ENCODE peak calls at places on chromosomes 6 and 20, in four cellular contexts. P, F, D and V are unnamed samples.
A peak's percentile ranks its signal among the peaks of the same experiment; 100 is the strongest.

GRCh38 chr6:23348185-23348584 is 777.8 kb upstream of the NRSN1 start:
- DNase-seq in D (no peak), P (no peak), F (no peak), V (no peak)

GRCh38 chr20:59723108-59723500 is 118.8 kb downstream of the PHACTR3 start:
- DNase-seq in F (no peak), D (no peak), P (no peak), V (no peak)

GRCh38 chr6:149077208-149077607 is 240.3 kb upstream of the TAB2 start:
- DNase-seq in D (no peak), P (no peak), F (no peak), V (peak; percentile 26)

GRCh38 chr6:90428514-90428913 is 131.9 kb upstream of the BACH2 start:
- DNase-seq in D (no peak), P (no peak), F (no peak), V (no peak)

GRCh38 chr6:129287778-129288177 is 404.8 kb downstream of the LAMA2 start:
- DNase-seq in P (no peak), F (no peak), D (no peak), V (no peak)

GRCh38 chr6:109363753-109364152 is 18.5 kb downstream of the CD164 start:
- DNase-seq in P (no peak), F (no peak), D (no peak), V (no peak)

GRCh38 chr6:169398342-169399105 is 144.9 kb upstream of the THBS2 start:
- DNase-seq in P (no peak), F (no peak), D (no peak), V (peak; percentile 70)

GRCh38 chr20:38060536-38060935 is 27.0 kb downstream of the RPRD1B start:
- DNase-seq in F (no peak), D (no peak), P (no peak), V (peak; percentile 27)

GRCh38 chr6:73798592-73798991 is 102.6 kb downstream of the CD109 start:
- DNase-seq in P (no peak), D (peak; percentile 41), F (no peak), V (peak; percentile 98)

GRCh38 chr6:28489366-28490190 is 26.0 kb downstream of the GPX6 start:
- DNase-seq in P (peak; percentile 92), D (no peak), F (no peak), V (peak; percentile 84)

GRCh38 chr20:35404614-35405259 is 7.0 kb downstream of the UQCC1 start:
- DNase-seq in F (no peak), P (no peak), D (no peak), V (no peak)

GRCh38 chr20:55095745-55096450 is 620.5 kb downstream of the DOK5 start:
- DNase-seq in F (no peak), P (no peak), D (no peak), V (no peak)

GRCh38 chr6:43584892-43585570 is 9.0 kb downstream of the POLH start:
- DNase-seq in P (no peak), D (no peak), F (no peak), V (peak; percentile 14)

GRCh38 chr20:21246143-21246542 is 57.0 kb upstream of the XRN2 start:
- DNase-seq in F (no peak), P (no peak), D (no peak), V (no peak)

GRCh38 chr6:11869656-11870340 is 91.2 kb upstream of the ADTRP start:
- DNase-seq in P (no peak), F (no peak), D (no peak), V (peak; percentile 66)

GRCh38 chr6:169934699-169935347 is 183.4 kb downstream of the ERMARD start:
- DNase-seq in F (no peak), D (no peak), P (no peak), V (no peak)

GRCh38 chr6:118770112-118770788 is 118.9 kb upstream of the CEP85L start:
- DNase-seq in D (no peak), P (no peak), F (no peak), V (peak; percentile 6)

GRCh38 chr20:38883081-38883980 is 42.9 kb upstream of the FAM83D start:
- DNase-seq in P (no peak), D (no peak), F (no peak), V (peak; percentile 42)

GRCh38 chr6:82176616-82177015 is 70.9 kb downstream of the IBTK start:
- DNase-seq in D (no peak), F (no peak), P (no peak), V (peak; percentile 38)

GRCh38 chr6:170097505-170098427 is 193.1 kb downstream of the DLL1 start:
- DNase-seq in D (no peak), F (no peak), P (no peak), V (no peak)

GRCh38 chr20:53609501-53610445 is 16.1 kb upstream of the ZNF217 start:
- DNase-seq in F (peak; percentile 53), D (peak; percentile 49), P (peak; percentile 51), V (peak; percentile 47)

GRCh38 chr20:48897298-48898044 is 24.0 kb upstream of the ARFGEF2 start:
- DNase-seq in P (no peak), D (no peak), F (no peak), V (peak; percentile 80)

GRCh38 chr20:57620274-57620990 is at the start of gene ZBP1:
- DNase-seq in P (no peak), F (no peak), D (no peak), V (no peak)

GRCh38 chr20:31706607-31707257 is 15.9 kb downstream of the BCL2L1 start:
- DNase-seq in P (peak; percentile 85), D (no peak), F (no peak), V (no peak)

GRCh38 chr6:87692097-87692496 is 9.9 kb downstream of the AKIRIN2 start:
- DNase-seq in F (no peak), D (no peak), P (no peak), V (no peak)

GRCh38 chr6:110055387-110055735 is 77.2 kb downstream of the GPR6 start:
- DNase-seq in D (no peak), P (no peak), F (no peak), V (no peak)

GRCh38 chr6:16404456-16404855 is 166.1 kb downstream of the GMPR start:
- DNase-seq in D (no peak), F (no peak), P (no peak), V (no peak)

GRCh38 chr20:40506567-40506966 is 182.5 kb downstream of the MAFB start:
- DNase-seq in P (peak; percentile 7), F (peak; percentile 2), D (peak; percentile 98), V (peak; percentile 99)

GRCh38 chr20:46363874-46364669 is 42.3 kb downstream of the ELMO2 start:
- DNase-seq in D (peak; percentile 89), F (peak; percentile 82), P (peak; percentile 92), V (peak; percentile 86)

GRCh38 chr6:41877051-41877680 is 18.0 kb downstream of the USP49 start:
- DNase-seq in D (no peak), P (no peak), F (no peak), V (no peak)

GRCh38 chr20:57395111-57395959 is 4.1 kb downstream of the RBM38 start:
- DNase-seq in D (no peak), F (no peak), P (no peak), V (peak; percentile 51)

GRCh38 chr6:39422273-39422672 is 99.8 kb upstream of the KCNK16 start:
- DNase-seq in D (no peak), P (no peak), F (no peak), V (no peak)

GRCh38 chr6:149137594-149137993 is 179.9 kb upstream of the TAB2 start:
- DNase-seq in F (no peak), P (no peak), D (no peak), V (peak; percentile 53)

GRCh38 chr6:57147955-57148858 is 23.9 kb upstream of the BAG2 start:
- DNase-seq in F (no peak), D (no peak), P (no peak), V (no peak)

GRCh38 chr20:36353740-36354139 is 47.6 kb downstream of the DLGAP4 start:
- DNase-seq in D (no peak), P (no peak), F (no peak), V (no peak)

GRCh38 chr20:53736122-53736756 is 142.6 kb upstream of the ZNF217 start:
- DNase-seq in P (no peak), F (no peak), D (no peak), V (no peak)

GRCh38 chr20:50242863-50243609 is 52.4 kb downstream of the CEBPB start:
- DNase-seq in D (no peak), P (no peak), F (no peak), V (no peak)

GRCh38 chr6:29537714-29538403 is 21.7 kb downstream of the UBD start:
- DNase-seq in P (no peak), F (no peak), D (no peak), V (no peak)

GRCh38 chr6:35562060-35562459 is 49.4 kb upstream of the TULP1 start:
- DNase-seq in F (no peak), D (no peak), P (no peak), V (peak; percentile 34)